ENCODE peak calls at places on chromosome 18, in eight cellular contexts. X, R, E, H, T, D, W and S are unnamed samples.

GRCh38 chr18:43855376-43855775 is 578.1 kb upstream of the SYT4 start:
- DNase-seq in X (no peak), R (no peak), E (no peak), H (no peak), T (no peak), D (no peak), W (no peak), S (no peak)

GRCh38 chr18:49304746-49305145 is 155.7 kb downstream of the DYM start:
- DNase-seq in X (no peak), R (no peak), E (no peak), H (peak; percentile 8), T (no peak), D (no peak), W (no peak), S (no peak)

GRCh38 chr18:78549971-78550370 is 429.6 kb upstream of the SALL3 start:
- DNase-seq in X (no peak), R (no peak), E (no peak), H (no peak), T (no peak), D (no peak), W (no peak), S (no peak)

GRCh38 chr18:74283646-74284045 is 8.1 kb downstream of the CYB5A start:
- DNase-seq in X (no peak), R (no peak), E (no peak), H (no peak), T (no peak), D (no peak), W (no peak), S (no peak)

GRCh38 chr18:48183613-48184012 is 225.6 kb downstream of the ZBTB7C start:
- DNase-seq in X (no peak), R (no peak), E (no peak), H (no peak), T (no peak), D (no peak), W (no peak), S (no peak)

GRCh38 chr18:715626-716025 is 3.2 kb upstream of the ENOSF1 start:
- DNase-seq in X (peak; percentile 14), R (no peak), E (no peak), H (peak; percentile 45), T (peak; percentile 31), D (no peak), W (no peak), S (no peak)

GRCh38 chr18:66640431-66640830 is 36.5 kb upstream of the CDH19 start:
- DNase-seq in X (no peak), R (peak; percentile 20), E (no peak), H (no peak), T (peak; percentile 27), D (no peak), W (peak; percentile 59), S (no peak)

GRCh38 chr18:62693659-62694058 is 21.7 kb upstream of the PHLPP1 start:
- DNase-seq in X (no peak), R (no peak), E (no peak), H (no peak), T (no peak), D (no peak), W (no peak), S (no peak)

GRCh38 chr18:9763876-9764605 is 55.9 kb downstream of the RAB31 start:
- DNase-seq in X (no peak), R (no peak), E (no peak), H (no peak), T (no peak), D (no peak), W (no peak), S (no peak)

DNA sequence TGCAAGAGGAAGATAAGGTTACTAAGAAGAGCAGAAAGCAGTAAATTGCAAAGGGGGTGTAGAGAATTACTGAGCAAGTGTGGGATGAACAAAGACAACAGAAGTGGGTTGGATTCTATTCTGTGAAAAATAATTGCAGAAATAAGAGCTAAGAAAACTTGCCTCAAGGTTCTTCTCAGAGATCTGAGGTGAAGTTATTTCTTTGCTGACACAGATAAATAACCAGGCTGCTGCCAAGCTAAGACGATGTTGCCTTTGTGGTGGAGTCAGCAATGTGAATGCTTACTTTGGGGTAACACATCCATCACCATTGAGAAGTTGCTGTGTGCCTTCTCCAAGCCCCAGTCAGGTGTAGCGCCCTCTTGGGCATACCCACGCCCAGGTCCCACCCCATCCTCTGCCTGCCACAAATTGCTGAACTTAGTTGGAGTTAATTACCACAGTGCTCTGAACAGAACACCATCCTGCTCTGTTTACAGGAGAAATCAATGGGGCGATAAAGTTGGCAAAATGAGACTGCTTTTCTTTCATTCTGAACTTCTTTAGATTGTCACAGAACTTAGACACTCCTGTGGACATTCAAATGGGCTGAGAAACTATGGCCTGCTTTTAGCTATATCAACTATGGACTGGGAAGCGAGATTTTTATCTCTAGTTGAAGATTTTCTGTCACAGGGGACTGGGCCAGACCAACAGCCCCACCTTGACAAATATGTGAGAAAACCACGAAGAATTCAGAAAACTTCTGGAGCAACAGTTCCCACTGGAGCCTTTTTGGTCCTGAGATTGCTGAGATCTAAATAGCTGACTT is 283.6 kb downstream of the TMX3 start:
- DNase-seq in X (no peak), R (no peak), E (no peak), H (peak; percentile 63), T (peak; percentile 57), D (no peak), W (no peak), S (no peak)
- TF ChIP-seq CTCF in X (no peak), R (no peak), E (no peak), H (peak; percentile 36), T (no peak), D (no peak), W (no peak), S (no peak)

GRCh38 chr18:14975431-14975830 is 227.5 kb downstream of the ANKRD30B start:
- DNase-seq in X (no peak), R (no peak), E (no peak), H (no peak), T (no peak), D (no peak), W (no peak), S (no peak)

GRCh38 chr18:14978191-14978590 is 230.2 kb downstream of the ANKRD30B start:
- DNase-seq in X (no peak), R (no peak), E (no peak), H (no peak), T (no peak), D (no peak), W (no peak), S (no peak)

GRCh38 chr18:14979875-14980274 is 231.9 kb downstream of the ANKRD30B start:
- DNase-seq in X (no peak), R (no peak), E (no peak), H (no peak), T (no peak), D (no peak), W (no peak), S (no peak)

GRCh38 chr18:14976736-14977430 is 228.9 kb downstream of the ANKRD30B start:
- DNase-seq in X (no peak), R (no peak), E (no peak), H (no peak), T (peak; percentile 19), D (no peak), W (no peak), S (no peak)

GRCh38 chr18:14978962-14979535 is 231.1 kb downstream of the ANKRD30B start:
- DNase-seq in X (no peak), R (peak; percentile 50), E (no peak), H (no peak), T (peak; percentile 14), D (no peak), W (no peak), S (no peak)
- TF ChIP-seq CTCF in X (peak; percentile 15), R (peak; percentile 50), E (peak; percentile 5), H (peak; percentile 47), T (peak; percentile 22), D (no peak), W (no peak), S (no peak)

GRCh38 chr18:30965237-30965636 is 77.3 kb downstream of the DSC3 start:
- DNase-seq in X (no peak), R (no peak), E (no peak), H (no peak), T (no peak), D (no peak), W (no peak), S (no peak)

GRCh38 chr18:30971338-30971956 is 71.1 kb downstream of the DSC3 start:
- DNase-seq in X (no peak), R (no peak), E (peak; percentile 10), H (peak; percentile 39), T (peak; percentile 53), D (peak; percentile 70), W (no peak), S (no peak)

GRCh38 chr18:30969670-30970069 is 72.9 kb downstream of the DSC3 start:
- DNase-seq in X (no peak), R (no peak), E (no peak), H (no peak), T (no peak), D (no peak), W (no peak), S (no peak)

GRCh38 chr18:30967701-30968100 is 74.8 kb downstream of the DSC3 start:
- DNase-seq in X (no peak), R (no peak), E (no peak), H (no peak), T (no peak), D (no peak), W (no peak), S (no peak)

DNA sequence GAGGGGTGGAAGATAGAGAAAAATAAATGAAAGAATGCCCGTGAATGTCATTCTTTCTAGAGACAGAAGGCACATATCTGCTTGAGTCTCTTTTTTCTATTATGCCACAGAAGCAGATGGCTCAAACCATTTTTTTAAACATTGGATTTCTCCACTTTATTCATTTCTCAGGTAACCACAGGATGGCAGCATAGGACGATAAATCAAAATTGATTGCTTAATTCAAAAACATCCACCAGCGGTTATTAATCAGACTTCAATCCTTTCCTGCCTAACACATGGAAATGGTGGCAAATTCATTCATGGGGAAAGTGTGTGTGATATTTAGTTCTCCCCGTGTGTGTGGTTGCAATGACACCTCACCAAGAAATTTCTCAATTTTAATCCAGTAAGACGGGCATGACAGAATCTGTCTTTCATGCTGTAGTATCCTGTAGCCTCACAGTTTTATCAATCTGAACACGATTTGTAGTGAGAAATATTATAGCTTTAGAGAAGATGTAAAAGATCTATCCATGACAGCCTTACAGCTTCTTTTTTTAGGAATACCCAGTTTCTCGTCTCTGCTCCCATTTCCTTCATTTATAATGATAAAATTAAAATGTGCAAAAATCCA is 72.2 kb downstream of the DSC3 start:
- DNase-seq in X (peak; percentile 13), R (no peak), E (peak; percentile 12), H (no peak), T (peak; percentile 62), D (peak; percentile 54), W (no peak), S (no peak)
- TF ChIP-seq CTCF in X (peak; percentile 59), R (peak; percentile 41), E (peak; percentile 43), H (peak; percentile 60), T (peak; percentile 37), D (peak; percentile 65), W (peak; percentile 30), S (no peak)

GRCh38 chr18:54558609-54559585 is 32.1 kb upstream of the DYNAP start:
- DNase-seq in X (peak; percentile 10), R (peak; percentile 26), E (peak; percentile 4), H (no peak), T (peak; percentile 51), D (peak; percentile 44), W (no peak), S (peak; percentile 24)
- TF ChIP-seq CTCF in X (peak; percentile 79), R (peak; percentile 83), E (peak; percentile 73), H (peak; percentile 81), T (peak; percentile 75), D (peak; percentile 73), W (peak; percentile 46), S (peak; percentile 54)

GRCh38 chr18:76274470-76275289 is 220.4 kb downstream of the ZNF516 start:
- DNase-seq in X (no peak), R (no peak), E (peak; percentile 8), H (no peak), T (no peak), D (peak; percentile 69), W (no peak), S (no peak)
- TF ChIP-seq CTCF in X (peak; percentile 22), R (no peak), E (peak; percentile 52), H (peak; percentile 27), T (no peak), D (peak; percentile 53), W (peak; percentile 19), S (no peak)

GRCh38 chr18:24187689-24188088 is 48.8 kb downstream of the CABYR start:
- DNase-seq in X (no peak), R (no peak), E (no peak), H (no peak), T (no peak), D (no peak), W (no peak), S (no peak)
- TF ChIP-seq CTCF in X (no peak), R (no peak), E (no peak), H (no peak), T (no peak), D (no peak), W (no peak), S (no peak)